ENCODE peak calls at places on chromosomes 3 and 15, in six cellular contexts. A, E, T, C, P and G are unnamed samples.

GRCh38 chr3:60841355-60841754 is 409.9 kb downstream of the FHIT start:
- DNase-seq in A (no peak), E (no peak), T (peak), C (no peak), P (no peak), G (no peak)

GRCh38 chr3:29757054-29757777 is 476.3 kb downstream of the RBMS3 start:
- DNase-seq in A (no peak), E (no peak), T (peak), C (no peak), P (no peak), G (no peak)

GRCh38 chr3:175564335-175564734 is 705.2 kb downstream of the NAALADL2 start:
- DNase-seq in A (no peak), E (no peak), T (no peak), C (no peak), P (no peak), G (no peak)

GRCh38 chr3:18735013-18735412 is 309.9 kb upstream of the SATB1 start:
- DNase-seq in A (no peak), E (no peak), T (no peak), C (no peak), P (no peak), G (no peak)

GRCh38 chr15:73573572-73573971 is 59.6 kb downstream of the NPTN start:
- DNase-seq in A (peak), E (no peak), T (no peak), C (no peak), P (no peak), G (no peak)

GRCh38 chr15:57156210-57156887 is 220.0 kb upstream of the CGNL1 start:
- DNase-seq in A (peak), E (no peak), T (peak), C (no peak), P (no peak), G (no peak)

GRCh38 chr3:10370429-10370828 is 49.5 kb upstream of the SEC13 start:
- DNase-seq in A (no peak), E (no peak), T (no peak), C (no peak), P (no peak), G (no peak)

GRCh38 chr15:58346361-58346760 is 85.4 kb upstream of the LIPC start:
- DNase-seq in A (no peak), E (no peak), T (no peak), C (no peak), P (peak), G (no peak)

GRCh38 chr15:89654847-89655805 is at the start of gene KIF7:
- DNase-seq in A (no peak), E (no peak), T (no peak), C (no peak), P (peak), G (no peak)

GRCh38 chr3:153038367-153038766 is 123.7 kb upstream of the RAP2B start:
- DNase-seq in A (no peak), E (no peak), T (no peak), C (no peak), P (no peak), G (no peak)

GRCh38 chr15:70214941-70215635 is 117.4 kb upstream of the TLE3 start:
- DNase-seq in A (no peak), E (no peak), T (peak), C (no peak), P (peak), G (no peak)

GRCh38 chr3:10511809-10512494 is 6.6 kb upstream of the ATP2B2 start:
- DNase-seq in A (peak), E (no peak), T (no peak), C (no peak), P (peak), G (no peak)

GRCh38 chr3:38153986-38154608 is 11.2 kb upstream of the OXSR1 start:
- DNase-seq in A (no peak), E (no peak), T (no peak), C (no peak), P (no peak), G (no peak)

GRCh38 chr3:120160050-120160449 is 65.8 kb upstream of the GSK3B start:
- DNase-seq in A (peak), E (no peak), T (no peak), C (peak), P (no peak), G (peak)

GRCh38 chr15:70628542-70628941 is 134.8 kb downstream of the UACA start:
- DNase-seq in A (no peak), E (no peak), T (no peak), C (no peak), P (no peak), G (no peak)

GRCh38 chr15:92801412-92801773 is 98.7 kb upstream of the CHD2 start:
- DNase-seq in A (no peak), E (no peak), T (peak), C (peak), P (no peak), G (no peak)

GRCh38 chr3:63042866-63043265 is 167.7 kb upstream of the CADPS start:
- DNase-seq in A (no peak), E (no peak), T (no peak), C (no peak), P (no peak), G (no peak)

GRCh38 chr15:59205839-59206622 is 612 bp upstream of the LDHAL6B start:
- DNase-seq in A (no peak), E (no peak), T (no peak), C (no peak), P (no peak), G (no peak)

GRCh38 chr3:113240841-113241240 is 29.5 kb downstream of the BOC start:
- DNase-seq in A (no peak), E (no peak), T (no peak), C (no peak), P (no peak), G (no peak)

GRCh38 chr3:171326717-171327440 is 133.3 kb downstream of the TNIK start:
- DNase-seq in A (no peak), E (no peak), T (no peak), C (no peak), P (no peak), G (no peak)

GRCh38 chr3:190432216-190432615 is 17.5 kb downstream of the TMEM207 start:
- DNase-seq in A (no peak), E (no peak), T (no peak), C (no peak), P (no peak), G (no peak)
- H3K27ac ChIP-seq in A (no peak), E (no peak), T (no peak), C (no peak), P (no peak), G (no peak)

DNA sequence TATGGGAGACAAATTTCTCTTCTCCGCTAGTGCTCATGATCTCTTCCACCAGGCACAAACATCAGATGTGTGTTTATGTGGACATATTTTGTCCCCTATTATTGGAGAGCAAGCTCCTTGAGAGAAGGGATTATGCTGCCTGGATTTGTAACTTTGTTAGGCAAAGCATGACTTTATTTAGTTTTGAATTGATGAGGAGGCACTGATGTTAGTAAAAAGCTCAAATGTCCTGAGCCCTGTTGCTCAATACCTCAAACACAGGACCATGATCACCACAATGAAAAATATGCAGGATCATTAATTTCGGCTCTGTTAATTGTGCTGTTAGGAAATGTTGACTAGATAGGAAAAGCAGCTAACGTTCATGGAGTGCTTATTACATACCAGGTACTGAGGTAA is 29.1 kb downstream of the SCG5 start:
- DNase-seq in A (no peak), E (no peak), T (no peak), C (no peak), P (no peak), G (no peak)
- H3K4me3 ChIP-seq in A (no peak), E (no peak), T (no peak), C (no peak), P (no peak), G (no peak)

GRCh38 chr3:14459787-14460186 is 57.4 kb downstream of the SLC6A6 start:
- DNase-seq in A (no peak), E (no peak), T (no peak), C (no peak), P (no peak), G (no peak)

GRCh38 chr3:14460342-14461005 is 58.1 kb downstream of the SLC6A6 start:
- DNase-seq in A (peak), E (no peak), T (no peak), C (peak), P (no peak), G (peak)

GRCh38 chr3:14462738-14463137 is 60.3 kb downstream of the SLC6A6 start:
- DNase-seq in A (no peak), E (no peak), T (no peak), C (no peak), P (peak), G (no peak)

GRCh38 chr3:14461748-14462324 is 59.4 kb downstream of the SLC6A6 start:
- DNase-seq in A (peak), E (no peak), T (peak), C (no peak), P (peak), G (no peak)

GRCh38 chr3:14461006-14461747 is 58.8 kb downstream of the SLC6A6 start:
- DNase-seq in A (no peak), E (no peak), T (no peak), C (no peak), P (no peak), G (no peak)
- H3K27ac ChIP-seq in A (peak), E (no peak), T (no peak), C (peak), P (no peak), G (peak)

GRCh38 chr3:149576071-149576564 is 81.7 kb downstream of the WWTR1 start:
- DNase-seq in A (no peak), E (no peak), T (no peak), C (peak), P (peak), G (no peak)
- H3K4me3 ChIP-seq in A (no peak), E (no peak), T (no peak), C (no peak), P (no peak), G (no peak)

GRCh38 chr15:100712226-100712625 is 109.8 kb downstream of the ASB7 start:
- DNase-seq in A (peak), E (no peak), T (no peak), C (peak), P (no peak), G (peak)

GRCh38 chr15:100714749-100715342 is 112.5 kb downstream of the ASB7 start:
- DNase-seq in A (no peak), E (no peak), T (no peak), C (peak), P (no peak), G (peak)

GRCh38 chr15:100714034-100714748 is 111.8 kb downstream of the ASB7 start:
- DNase-seq in A (no peak), E (no peak), T (no peak), C (peak), P (no peak), G (peak)

GRCh38 chr15:100711479-100712130 is 109.2 kb downstream of the ASB7 start:
- DNase-seq in A (peak), E (no peak), T (no peak), C (no peak), P (no peak), G (peak)

DNA sequence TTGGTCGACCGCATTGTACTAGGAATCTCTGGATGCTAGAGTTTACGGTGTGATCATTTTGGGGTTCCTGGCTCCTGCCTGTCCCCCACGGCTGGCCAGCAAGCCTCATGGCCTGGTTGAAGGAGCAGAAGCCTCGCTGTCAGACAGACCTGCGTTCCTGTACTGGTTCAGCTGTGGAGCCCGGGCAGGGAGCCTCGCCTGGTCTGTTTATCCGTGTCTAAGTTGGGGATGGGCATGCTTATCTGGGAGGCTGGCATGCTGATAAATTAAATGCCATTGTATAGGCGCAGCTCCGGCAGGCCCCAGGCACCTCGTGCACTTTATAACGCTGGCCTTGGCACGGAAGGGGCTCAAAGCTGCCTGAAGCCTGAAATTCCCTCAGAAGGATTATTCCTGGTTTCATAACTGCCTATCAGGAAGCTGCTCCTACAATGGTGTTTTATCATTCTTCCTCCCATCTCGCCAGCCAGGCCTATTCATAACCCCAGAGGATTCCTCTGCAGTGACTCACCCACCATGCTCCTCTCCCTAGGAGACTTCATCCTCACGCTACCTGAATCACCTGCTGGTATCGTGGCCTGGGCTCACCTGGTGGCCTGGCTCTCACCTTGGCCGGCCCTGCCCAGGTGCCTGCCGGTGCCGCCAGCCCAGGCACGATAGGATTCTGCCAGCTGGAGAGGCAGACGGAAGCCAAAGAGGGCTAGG is 110.9 kb downstream of the ASB7 start:
- DNase-seq in A (no peak), E (no peak), T (no peak), C (peak), P (peak), G (peak)
- H3K27ac ChIP-seq in A (peak), E (no peak), T (no peak), C (no peak), P (no peak), G (peak)